ENCODE peak calls at places on chromosomes 11 and 22, in eight cellular contexts. Q is OCI-LY7, T is PC-9, C is HCT116, M is SK-N-SH, G is Karpas-422, E is MM.1S, I is hepatocyte. L is an unnamed sample.
A peak's percentile ranks its signal among the peaks of the same experiment; 100 is the strongest.

GRCh38 chr11:23226331-23226909 is 366.1 kb upstream of the CCDC179 start:
- DNase-seq in Q (no peak), T (no peak), C (no peak), M (no peak), G (no peak), E (no peak), I (no peak), L (no peak)

GRCh38 chr11:3942160-3942955 is 86.9 kb downstream of the STIM1 start:
- DNase-seq in Q (peak; percentile 42), T (no peak), C (no peak), M (no peak), G (no peak), E (no peak), I (no peak), L (no peak)

GRCh38 chr22:27032121-27032761 is 374.9 kb downstream of the MIAT start:
- DNase-seq in Q (no peak), T (no peak), C (no peak), M (peak; percentile 85), G (peak; percentile 46), E (no peak), I (no peak), L (no peak)

GRCh38 chr11:15942936-15943335 is 413.4 kb downstream of the SOX6 start:
- DNase-seq in Q (no peak), T (no peak), C (no peak), M (no peak), G (no peak), E (no peak), I (no peak), L (no peak)

GRCh38 chr11:22703561-22703960 is 37.1 kb downstream of the GAS2 start:
- DNase-seq in Q (no peak), T (no peak), C (no peak), M (no peak), G (no peak), E (no peak), I (peak; percentile 27), L (no peak)

GRCh38 chr22:41575533-41575932 is 14.1 kb downstream of the PMM1 start:
- DNase-seq in Q (no peak), T (no peak), C (no peak), M (no peak), G (no peak), E (no peak), I (no peak), L (no peak)

GRCh38 chr11:60348116-60348515 is 21.1 kb downstream of the MS4A6E start:
- DNase-seq in Q (peak; percentile 44), T (no peak), C (no peak), M (no peak), G (peak; percentile 68), E (no peak), I (no peak), L (no peak)

GRCh38 chr11:9787260-9787659 is 123.4 kb downstream of the SWAP70 start:
- DNase-seq in Q (no peak), T (no peak), C (no peak), M (no peak), G (no peak), E (no peak), I (no peak), L (no peak)

GRCh38 chr11:123195182-123196059 is at the start of gene CLMP:
- DNase-seq in Q (no peak), T (no peak), C (no peak), M (peak; percentile 91), G (no peak), E (no peak), I (peak; percentile 81), L (peak; percentile 62)

GRCh38 chr11:19389787-19390303 is 149.1 kb upstream of the E2F8 start:
- DNase-seq in Q (no peak), T (no peak), C (no peak), M (no peak), G (no peak), E (no peak), I (peak; percentile 16), L (no peak)

GRCh38 chr22:29243874-29244446 is 23.8 kb downstream of the RHBDD3 start:
- DNase-seq in Q (no peak), T (no peak), C (no peak), M (no peak), G (no peak), E (peak; percentile 78), I (no peak), L (no peak)
- H3K9me2 ChIP-seq in Q (no peaks in the 10 kb centered on the region), T (no peaks in the 10 kb centered on the region), C (no peaks in the 10 kb centered on the region), M (no peaks in the 10 kb centered on the region), G (no peaks in the 10 kb centered on the region), E (no peaks in the 10 kb centered on the region), I (no peaks in the 10 kb centered on the region), L (no peaks in the 10 kb centered on the region)

DNA sequence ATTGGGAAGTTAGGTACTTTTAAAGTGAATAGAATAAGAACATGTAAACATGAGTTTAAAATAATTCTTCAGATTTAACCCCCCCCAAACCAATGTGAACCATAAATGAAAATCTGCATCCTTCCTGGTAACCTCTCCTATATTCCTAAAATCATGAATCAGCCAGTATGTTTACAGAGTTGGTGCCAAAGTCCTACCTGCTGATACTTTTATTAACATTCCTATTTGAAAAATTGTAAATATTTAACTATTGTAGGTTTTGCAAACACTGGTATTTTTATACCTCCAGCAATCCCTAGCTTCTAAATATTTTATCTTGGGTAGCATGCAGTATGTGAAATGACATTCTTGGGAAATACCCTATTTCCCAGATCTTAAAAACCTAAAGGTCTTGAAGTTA is 278.2 kb downstream of the RAB38 start:
- DNase-seq in Q (no peak), T (no peak), C (no peak), M (no peak), G (no peak), E (no peak), I (no peak), L (peak; percentile 56)
- H3K9me2 ChIP-seq in Q (no peaks in the 10 kb centered on the region), T (no peaks in the 10 kb centered on the region), C (no peaks in the 10 kb centered on the region), M (no peaks in the 10 kb centered on the region), G (no peaks in the 10 kb centered on the region), E (no peaks in the 10 kb centered on the region), I (no peaks in the 10 kb centered on the region), L (no peaks in the 10 kb centered on the region)

GRCh38 chr11:132894598-132894997 is 637.7 kb downstream of the OPCML start:
- DNase-seq in Q (no peak), T (no peak), C (no peak), M (no peak), G (no peak), E (no peak), I (peak; percentile 56), L (no peak)

GRCh38 chr11:132904091-132904490 is 628.2 kb downstream of the OPCML start:
- DNase-seq in Q (no peak), T (no peak), C (no peak), M (no peak), G (no peak), E (no peak), I (no peak), L (no peak)

GRCh38 chr11:132895340-132895739 is 637.0 kb downstream of the OPCML start:
- DNase-seq in Q (no peak), T (no peak), C (no peak), M (no peak), G (no peak), E (no peak), I (peak; percentile 24), L (no peak)

GRCh38 chr11:132901638-132902610 is 630.4 kb downstream of the OPCML start:
- DNase-seq in Q (no peak), T (no peak), C (no peak), M (no peak), G (no peak), E (no peak), I (no peak), L (no peak)

DNA sequence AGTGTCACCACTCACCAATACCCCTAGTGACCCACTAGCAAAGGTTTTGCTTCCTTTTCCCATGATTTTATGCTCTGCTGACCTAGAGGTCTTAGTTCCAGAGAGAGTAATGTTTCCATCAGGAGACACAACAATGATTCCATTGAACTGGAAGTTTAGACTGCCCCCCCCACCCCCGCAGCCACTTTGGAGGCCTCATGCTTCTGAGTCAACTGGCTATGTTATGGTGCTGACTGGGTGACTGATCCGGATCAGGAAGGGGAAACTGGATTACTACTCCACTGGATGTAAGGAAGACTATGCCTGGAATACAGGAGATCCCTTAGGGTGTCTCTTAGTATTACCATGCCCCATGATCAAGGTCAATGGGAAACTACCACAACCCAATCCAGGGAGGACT is 633.6 kb downstream of the OPCML start:
- DNase-seq in Q (no peak), T (no peak), C (no peak), M (no peak), G (no peak), E (no peak), I (no peak), L (no peak)
- H3K9me2 ChIP-seq in Q (no peaks in the 10 kb centered on the region), T (no peaks in the 10 kb centered on the region), C (no peaks in the 10 kb centered on the region), M (no peaks in the 10 kb centered on the region), G (no peaks in the 10 kb centered on the region), E (no peaks in the 10 kb centered on the region), I (no peaks in the 10 kb centered on the region), L (no peaks in the 10 kb centered on the region)

GRCh38 chr11:132898021-132898420 is 634.3 kb downstream of the OPCML start:
- DNase-seq in Q (no peak), T (no peak), C (no peak), M (no peak), G (no peak), E (no peak), I (no peak), L (no peak)
- H3K9me2 ChIP-seq in Q (no peaks in the 10 kb centered on the region), T (no peaks in the 10 kb centered on the region), C (no peaks in the 10 kb centered on the region), M (no peaks in the 10 kb centered on the region), G (no peaks in the 10 kb centered on the region), E (no peaks in the 10 kb centered on the region), I (no peaks in the 10 kb centered on the region), L (no peaks in the 10 kb centered on the region)

GRCh38 chr11:42812960-42813359 is 498.8 kb upstream of the API5 start:
- DNase-seq in Q (no peak), T (no peak), C (no peak), M (no peak), G (no peak), E (no peak), I (no peak), L (no peak)
- H3K9me2 ChIP-seq in Q (no peaks in the 10 kb centered on the region), T (no peaks in the 10 kb centered on the region), C (no peaks in the 10 kb centered on the region), M (no peaks in the 10 kb centered on the region), G (no peaks in the 10 kb centered on the region), E (no peaks in the 10 kb centered on the region), I (no peaks in the 10 kb centered on the region), L (no peaks in the 10 kb centered on the region)

GRCh38 chr11:62559204-62559603 is 12.6 kb upstream of the AHNAK start:
- DNase-seq in Q (no peak), T (no peak), C (no peak), M (no peak), G (no peak), E (no peak), I (no peak), L (no peak)
- H3K9me2 ChIP-seq in Q (no peaks in the 10 kb centered on the region), T (no peaks in the 10 kb centered on the region), C (no peaks in the 10 kb centered on the region), M (no peaks in the 10 kb centered on the region), G (no peaks in the 10 kb centered on the region), E (no peaks in the 10 kb centered on the region), I (no peaks in the 10 kb centered on the region), L (no peaks in the 10 kb centered on the region)

DNA sequence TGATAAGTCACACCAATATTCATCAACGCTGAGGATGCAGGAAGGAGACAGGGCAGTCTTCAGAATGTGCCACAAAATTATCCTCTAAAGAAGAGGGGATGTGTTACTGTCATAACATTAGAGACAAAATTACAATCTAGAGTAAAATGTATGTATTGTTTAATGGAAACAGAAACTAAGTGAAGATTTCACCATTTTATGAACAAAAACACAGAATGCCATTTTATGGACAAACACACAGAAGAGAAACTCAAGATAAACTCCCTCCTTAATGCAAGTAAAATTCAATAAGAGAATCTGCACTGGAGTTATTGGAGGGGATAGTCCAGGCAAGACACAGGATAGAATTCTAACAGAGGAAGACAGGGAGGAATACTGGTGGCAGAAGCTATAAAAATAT is 62.8 kb downstream of the LARGE2 start:
- DNase-seq in Q (no peak), T (no peak), C (no peak), M (no peak), G (no peak), E (no peak), I (no peak), L (no peak)
- H3K9me2 ChIP-seq in Q (no peaks in the 10 kb centered on the region), T (no peaks in the 10 kb centered on the region), C (no peaks in the 10 kb centered on the region), M (no peaks in the 10 kb centered on the region), G (no peaks in the 10 kb centered on the region), E (no peaks in the 10 kb centered on the region), I (no peaks in the 10 kb centered on the region), L (no peaks in the 10 kb centered on the region)

L was measured in PC-3.